ENCODE peak calls at places on chromosome 9, in six cellular contexts. J, X, O, K, N and R are unnamed samples.

GRCh38 chr9:134935056-134936020 is 17.6 kb upstream of the FCN1 start:
- DNase-seq in X (no peak), K (no peak), N (no peak), O (no peak), J (no peak), R (no peak)

GRCh38 chr9:114611516-114612271 is 603 bp downstream of the TMEM268 start:
- DNase-seq in N (peak; percentile 66), O (peak; percentile 70), K (peak; percentile 89), J (peak; percentile 44), X (peak; percentile 86), R (no peak)

GRCh38 chr9:104868687-104869404 is 59.1 kb downstream of the ABCA1 start:
- DNase-seq in O (peak; percentile 67), K (peak; percentile 90), N (no peak), X (peak; percentile 82), J (peak; percentile 92), R (no peak)

GRCh38 chr9:91412895-91413294 is 10.7 kb downstream of the NFIL3 start:
- DNase-seq in O (no peak), J (no peak), N (no peak), K (no peak), X (no peak), R (no peak)

GRCh38 chr9:98726735-98727134 is 18.0 kb upstream of the GABBR2 start:
- DNase-seq in J (peak; percentile 51), K (peak; percentile 7), X (no peak), O (peak; percentile 53), N (no peak), R (no peak)

GRCh38 chr9:137149367-137149766 is 10.4 kb downstream of the GRIN1 start:
- DNase-seq in K (no peak), J (no peak), X (no peak), N (no peak), O (no peak), R (no peak)

GRCh38 chr9:20601292-20601691 is 21.0 kb downstream of the MLLT3 start:
- DNase-seq in J (no peak), N (no peak), X (no peak), K (no peak), O (no peak), R (no peak)

GRCh38 chr9:101536938-101537337 is 3.3 kb downstream of the RNF20 start:
- DNase-seq in K (peak; percentile 31), X (no peak), O (peak; percentile 34), N (no peak), J (peak; percentile 6), R (peak; percentile 21)

GRCh38 chr9:107684224-107684623 is 194.7 kb upstream of the KLF4 start:
- DNase-seq in X (no peak), K (peak; percentile 36), N (no peak), O (no peak), J (peak; percentile 42), R (no peak)